ENCODE peak calls at places on chromosomes 5 and 9, in five cellular contexts. L, W, K, Y and E are unnamed samples.

GRCh38 chr5:52690236-52690685 is 97.5 kb upstream of the ITGA1 start:
- DNase-seq in L (no peak), W (no peak), K (peak; percentile 61), Y (peak; percentile 65), E (no peak)

GRCh38 chr5:169702726-169703481 is 65.8 kb downstream of the DOCK2 start:
- DNase-seq in L (no peak), W (no peak), K (no peak), Y (no peak), E (no peak)

GRCh38 chr5:175566697-175567096 is 88.3 kb downstream of the SFXN1 start:
- DNase-seq in L (no peak), W (no peak), K (no peak), Y (no peak), E (no peak)

GRCh38 chr9:16535555-16535954 is 334.9 kb downstream of the BNC2 start:
- DNase-seq in L (no peak), W (no peak), K (no peak), Y (no peak), E (no peak)

GRCh38 chr9:107024193-107024592 is 161.2 kb downstream of the ZNF462 start:
- DNase-seq in L (no peak), W (no peak), K (no peak), Y (no peak), E (no peak)

GRCh38 chr9:83108208-83108607 is 45.3 kb upstream of the RASEF start:
- DNase-seq in L (no peak), W (no peak), K (no peak), Y (no peak), E (no peak)

GRCh38 chr9:12426198-12426864 is 266.9 kb upstream of the TYRP1 start:
- DNase-seq in L (peak; percentile 6), W (no peak), K (no peak), Y (no peak), E (no peak)

GRCh38 chr5:96807099-96807654 is 568 bp downstream of the ERAP1 start:
- DNase-seq in L (no peak), W (peak; percentile 66), K (peak; percentile 61), Y (peak; percentile 53), E (peak; percentile 60)

GRCh38 chr9:121686930-121687541 is 35.6 kb downstream of the DAB2IP start:
- DNase-seq in L (peak; percentile 38), W (peak; percentile 88), K (peak; percentile 62), Y (peak; percentile 65), E (peak; percentile 73)

GRCh38 chr5:164934561-164934960 is 1429.1 kb downstream of the MAT2B start:
- DNase-seq in L (no peak), W (no peak), K (no peak), Y (no peak), E (no peak)

GRCh38 chr5:98163796-98164493 is 609.5 kb upstream of the RGMB start:
- DNase-seq in L (no peak), W (no peak), K (no peak), Y (no peak), E (no peak)

GRCh38 chr9:125784286-125785049 is 37.3 kb downstream of the PBX3 start:
- DNase-seq in L (peak; percentile 57), W (peak; percentile 39), K (peak; percentile 85), Y (peak; percentile 13), E (no peak)

GRCh38 chr5:73692166-73692640 is 66.2 kb downstream of the ARHGEF28 start:
- DNase-seq in L (peak; percentile 79), W (no peak), K (peak; percentile 79), Y (peak; percentile 87), E (no peak)

GRCh38 chr5:6783787-6784186 is 70.6 kb downstream of the TENT4A start:
- DNase-seq in L (no peak), W (no peak), K (peak; percentile 22), Y (no peak), E (no peak)

GRCh38 chr5:61881821-61882220 is 424.2 kb upstream of the KIF2A start:
- DNase-seq in L (peak; percentile 15), W (no peak), K (peak; percentile 44), Y (peak; percentile 3), E (no peak)

GRCh38 chr5:124996764-124997077 is 250.3 kb upstream of the ZNF608 start:
- DNase-seq in L (peak; percentile 48), W (no peak), K (peak; percentile 46), Y (peak; percentile 56), E (no peak)

GRCh38 chr9:126838055-126838811 is 22.2 kb upstream of the ZBTB34 start:
- DNase-seq in L (no peak), W (no peak), K (no peak), Y (no peak), E (no peak)

GRCh38 chr9:21559402-21560280 is 77.5 kb upstream of the IFNE start:
- DNase-seq in L (peak; percentile 43), W (peak; percentile 34), K (peak; percentile 69), Y (peak; percentile 55), E (peak; percentile 86)

GRCh38 chr5:5589146-5589826 is 166.8 kb downstream of the ICE1 start:
- DNase-seq in L (no peak), W (peak; percentile 41), K (no peak), Y (no peak), E (no peak)

GRCh38 chr9:13810510-13810909 is 503.4 kb downstream of the NFIB start:
- DNase-seq in L (peak; percentile 84), W (no peak), K (no peak), Y (no peak), E (no peak)

GRCh38 chr5:136053336-136054121 is 24.7 kb downstream of the TGFBI start:
- DNase-seq in L (peak; percentile 56), W (no peak), K (peak; percentile 92), Y (peak; percentile 97), E (no peak)

DNA sequence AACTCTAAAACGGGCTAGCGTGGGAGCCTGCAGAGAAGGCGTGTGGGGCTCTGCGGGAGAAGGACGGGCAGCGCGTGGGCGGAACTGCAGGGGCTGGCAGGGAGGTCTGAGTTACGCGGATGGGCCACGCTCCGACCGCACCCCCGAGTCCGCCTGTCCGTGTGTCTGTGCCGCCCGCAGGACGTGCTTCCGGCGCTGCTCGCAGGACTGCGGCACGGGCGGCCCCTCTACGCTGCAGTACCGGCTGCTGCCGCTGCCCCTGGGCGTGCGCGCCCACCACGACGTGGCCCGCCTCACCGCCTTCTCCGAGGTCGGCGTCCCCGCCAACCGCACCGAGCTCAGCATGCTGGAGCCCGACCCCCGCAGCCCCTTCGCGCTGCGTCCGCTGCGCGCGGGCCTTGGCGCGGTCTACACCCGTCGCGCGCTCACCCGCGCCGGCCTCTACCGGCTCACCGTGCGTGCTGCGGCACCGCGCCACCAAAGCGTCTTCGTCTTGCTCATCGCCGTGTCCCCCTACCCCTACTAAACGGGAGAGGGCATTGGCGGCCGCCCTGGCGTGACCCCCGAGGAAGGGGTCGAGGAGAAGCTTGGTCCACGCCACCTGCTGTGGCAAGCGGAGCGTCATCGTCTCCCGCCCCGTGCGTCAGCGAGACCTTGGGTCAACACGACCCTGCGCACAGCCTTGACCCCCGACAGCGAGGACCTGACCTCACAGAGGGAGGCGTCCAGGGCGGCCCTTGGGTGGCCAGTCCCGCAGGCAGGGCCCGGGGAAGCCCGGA is 11.4 kb upstream of the ASS1 start:
- DNase-seq in L (no peak), W (no peak), K (peak; percentile 55), Y (peak; percentile 39), E (peak; percentile 60)
- TF ChIP-seq CTCF in L (peak; percentile 55), W (peak; percentile 9), K (peak; percentile 31), Y (peak; percentile 53), E (peak; percentile 71)

GRCh38 chr5:37735649-37736347 is 104.0 kb downstream of the GDNF start:
- DNase-seq in L (no peak), W (no peak), K (peak; percentile 48), Y (peak; percentile 44), E (no peak)

GRCh38 chr5:37736397-37736796 is 103.4 kb downstream of the GDNF start:
- DNase-seq in L (no peak), W (no peak), K (no peak), Y (no peak), E (no peak)

GRCh38 chr5:37738057-37738691 is 101.7 kb downstream of the GDNF start:
- DNase-seq in L (peak; percentile 97), W (no peak), K (peak; percentile 97), Y (peak; percentile 93), E (no peak)

GRCh38 chr5:37738865-37739488 is 100.9 kb downstream of the GDNF start:
- DNase-seq in L (no peak), W (no peak), K (no peak), Y (no peak), E (no peak)

DNA sequence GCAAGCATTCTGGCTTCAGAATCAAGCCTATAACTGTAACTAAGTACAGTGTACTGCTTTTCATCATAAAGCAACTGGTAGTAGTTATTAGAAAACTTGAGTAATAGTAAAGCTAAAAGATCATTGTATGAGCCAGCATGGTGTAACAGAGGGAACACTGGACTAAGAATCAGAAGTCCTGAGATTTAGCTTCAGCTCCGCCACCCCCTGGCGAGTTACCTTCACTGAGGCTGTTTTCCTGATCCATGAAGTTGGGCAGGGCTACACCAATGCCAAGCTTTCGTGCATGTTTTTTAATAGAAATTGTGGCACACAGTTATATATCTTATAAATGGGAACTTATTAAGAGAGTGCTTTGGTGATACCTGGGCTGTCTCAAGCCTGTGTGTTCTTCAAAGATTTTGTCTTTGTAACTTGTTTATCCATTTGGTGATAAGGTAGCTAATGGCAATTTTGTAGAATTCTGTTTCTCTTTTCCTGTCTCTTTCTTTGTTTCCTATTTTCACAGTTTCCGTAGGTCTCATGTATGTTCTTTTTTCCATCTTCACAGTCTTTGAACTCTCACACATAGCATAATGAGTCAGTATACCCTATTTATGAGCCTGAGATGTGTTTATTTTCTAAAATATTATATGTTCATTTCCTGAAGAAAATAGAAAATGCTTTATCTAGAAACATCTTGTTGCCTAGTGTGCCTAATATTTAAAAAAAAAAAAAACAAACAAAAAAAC is 102.3 kb downstream of the GDNF start:
- DNase-seq in L (no peak), W (no peak), K (no peak), Y (no peak), E (no peak)
- TF ChIP-seq CTCF in L (no peak), W (no peak), K (no peak), Y (no peak), E (no peak)

GRCh38 chr9:100679834-100680233 is 102.0 kb downstream of the CAVIN4 start:
- DNase-seq in L (no peak), W (no peak), K (no peak), Y (no peak), E (no peak)
- TF ChIP-seq CTCF in L (no peak), W (no peak), K (no peak), Y (no peak), E (no peak)

DNA sequence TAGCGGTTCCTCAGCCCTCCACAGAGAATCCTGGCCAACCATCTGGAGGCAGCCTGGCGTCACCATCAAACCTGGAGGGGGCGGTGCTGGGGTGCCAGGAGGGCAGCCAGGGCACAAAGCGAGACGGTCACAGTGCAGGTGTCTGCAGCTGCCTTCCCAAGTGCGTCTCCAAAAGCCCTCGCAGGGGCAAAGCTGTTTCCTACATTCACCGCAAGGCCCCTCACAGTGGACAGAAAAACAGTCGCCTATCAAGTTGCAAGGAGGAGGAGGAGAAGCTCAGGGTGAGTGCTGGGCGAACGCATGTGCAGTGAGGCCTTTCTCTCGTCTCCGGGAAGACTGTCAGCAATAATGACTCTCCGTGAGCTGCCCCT is 18.0 kb upstream of the LHX3 start:
- DNase-seq in L (no peak), W (no peak), K (no peak), Y (no peak), E (no peak)
- TF ChIP-seq CTCF in L (no peak), W (no peak), K (no peak), Y (no peak), E (no peak)